ENCODE peak calls at places on chromosomes 11 and 22, in eight cellular contexts. A is astrocyte, N is stomach, R is PC-3, W is lower lobe of right lung, Y is HCT116, G is HFFc6, H is IMR-90. S is an unnamed sample.

GRCh38 chr22:36287881-36288515 is 35.1 kb downstream of the APOL1 start:
- DNase-seq in Y (no peak), R (no peak), H (no peak), N (no peak), G (no peak), A (no peak), W (peak), S (no peak)

GRCh38 chr22:24380220-24381218 is 46.9 kb upstream of the ADORA2A start:
- DNase-seq in N (no peak), Y (no peak), A (no peak), H (no peak), G (no peak), R (no peak), W (no peak), S (no peak)

GRCh38 chr22:27682438-27682837 is 119.1 kb downstream of the MN1 start:
- DNase-seq in H (no peak), R (no peak), Y (no peak), A (no peak), N (no peak), W (no peak), G (no peak), S (no peak)

GRCh38 chr11:125201525-125202121 is 37.1 kb downstream of the PKNOX2 start:
- DNase-seq in G (no peak), W (no peak), Y (no peak), H (peak), N (peak), R (peak), A (peak), S (no peak)

GRCh38 chr11:12508151-12508740 is 130.9 kb downstream of the PARVA start:
- DNase-seq in W (no peak), G (peak), Y (no peak), N (no peak), A (peak), R (no peak), H (peak), S (no peak)

GRCh38 chr11:76217653-76218160 is 11.4 kb upstream of the WNT11 start:
- DNase-seq in R (no peak), A (no peak), N (no peak), G (no peak), Y (no peak), H (no peak), W (peak), S (no peak)

GRCh38 chr11:2550606-2550970 is 105.8 kb downstream of the KCNQ1 start:
- DNase-seq in W (peak), Y (no peak), N (no peak), A (no peak), R (no peak), G (no peak), H (no peak), S (no peak)

GRCh38 chr22:45007946-45008852 is 1.6 kb downstream of the PHF21B start:
- DNase-seq in R (no peak), H (no peak), G (no peak), Y (no peak), N (no peak), W (no peak), A (no peak), S (no peak)

GRCh38 chr11:35548925-35549561 is 23.6 kb upstream of the PAMR1 start:
- DNase-seq in A (no peak), N (no peak), H (peak), W (no peak), Y (no peak), G (no peak), R (no peak), S (no peak)

GRCh38 chr11:11148104-11148509 is 204.9 kb downstream of the CSNK2A3 start:
- DNase-seq in A (peak), N (no peak), H (peak), G (peak), W (peak), Y (no peak), R (peak), S (peak)

GRCh38 chr11:44416776-44417175 is 106.8 kb upstream of the ALX4 start:
- DNase-seq in A (no peak), W (no peak), Y (no peak), G (no peak), R (peak), N (no peak), H (no peak), S (no peak)

GRCh38 chr11:94212898-94213297 is 84.3 kb downstream of the PANX1 start:
- DNase-seq in H (no peak), N (no peak), R (no peak), G (no peak), W (no peak), Y (no peak), A (no peak), S (no peak)

GRCh38 chr22:19043111-19044085 is 78.8 kb downstream of the DGCR2 start:
- DNase-seq in Y (no peak), H (peak), A (no peak), G (peak), N (no peak), W (peak), R (no peak), S (no peak)

GRCh38 chr22:43637861-43638260 is 174.2 kb downstream of the EFCAB6 start:
- DNase-seq in N (no peak), A (no peak), Y (no peak), H (no peak), W (no peak), G (no peak), R (no peak), S (no peak)

GRCh38 chr22:44359496-44360110 is 46.9 kb upstream of the SHISAL1 start:
- DNase-seq in W (peak), N (no peak), R (no peak), Y (no peak), A (no peak), H (no peak), G (no peak), S (no peak)

GRCh38 chr11:125457814-125458343 is 38.2 kb downstream of the FEZ1 start:
- DNase-seq in A (peak), G (peak), W (no peak), N (no peak), R (no peak), H (peak), Y (no peak), S (peak)

GRCh38 chr11:65780770-65781151 is at the start of gene AP5B1:
- DNase-seq in W (peak), Y (no peak), G (peak), H (peak), A (peak), N (peak), R (peak), S (no peak)

GRCh38 chr11:13364388-13364787 is 86.8 kb downstream of the BMAL1 start:
- DNase-seq in A (peak), H (no peak), G (no peak), R (no peak), Y (no peak), N (no peak), W (no peak), S (no peak)

GRCh38 chr22:36760716-36761115 is 15.2 kb downstream of the IFT27 start:
- DNase-seq in W (no peak), R (no peak), Y (no peak), N (no peak), A (no peak), G (no peak), H (no peak), S (no peak)

GRCh38 chr11:6297831-6298230 is 22.5 kb downstream of the CAVIN3 start:
- DNase-seq in R (peak), A (no peak), H (no peak), N (no peak), Y (no peak), W (no peak), G (no peak), S (no peak)

GRCh38 chr22:42651134-42651533 is 1.9 kb upstream of the CYB5R3 start:
- DNase-seq in Y (no peak), W (no peak), N (no peak), R (peak), A (peak), H (peak), G (peak), S (no peak)

GRCh38 chr11:65785329-65786007 is 1.4 kb upstream of the OVOL1 start:
- DNase-seq in Y (no peak), G (no peak), W (peak), A (no peak), R (no peak), N (no peak), H (no peak), S (no peak)

GRCh38 chr11:27902981-27903624 is 202.8 kb upstream of the BDNF start:
- DNase-seq in W (no peak), N (no peak), G (peak), H (peak), Y (no peak), A (peak), R (peak), S (peak)

GRCh38 chr22:32997295-32997694 is 60.9 kb downstream of the SYN3 start:
- DNase-seq in A (no peak), H (no peak), Y (no peak), R (no peak), G (no peak), W (peak), N (no peak), S (no peak)

GRCh38 chr11:22338465-22338810 is 257 bp downstream of the SLC17A6 start:
- DNase-seq in Y (no peak), R (no peak), G (no peak), H (no peak), W (no peak), N (no peak), A (no peak), S (no peak)

GRCh38 chr11:91907225-91907624 is 317.4 kb upstream of the FAT3 start:
- DNase-seq in H (no peak), R (no peak), A (no peak), N (no peak), Y (no peak), G (no peak), W (no peak), S (no peak)

GRCh38 chr11:94141511-94142307 is 13.1 kb downstream of the PANX1 start:
- DNase-seq in R (peak), Y (no peak), G (no peak), W (no peak), A (no peak), H (no peak), N (no peak), S (no peak)

GRCh38 chr11:62337682-62338181 is 484 bp downstream of the ASRGL1 start:
- DNase-seq in N (peak), G (no peak), A (no peak), W (peak), R (peak), Y (no peak), H (no peak), S (no peak)

GRCh38 chr22:19802881-19803735 is 42.5 kb downstream of the TBX1 start:
- DNase-seq in G (no peak), Y (no peak), A (no peak), R (no peak), H (no peak), W (peak), N (no peak), S (no peak)

GRCh38 chr11:72405009-72405408 is 29.3 kb downstream of the CLPB start:
- DNase-seq in A (no peak), R (no peak), Y (no peak), N (no peak), W (no peak), H (no peak), G (no peak), S (no peak)

GRCh38 chr22:36010090-36010489 is 18.5 kb downstream of the RBFOX2 start:
- DNase-seq in R (no peak), Y (no peak), G (no peak), H (no peak), A (no peak), W (no peak), N (no peak), S (no peak)

GRCh38 chr11:70077411-70078094 is 564 bp upstream of the ANO1 start:
- DNase-seq in R (peak), H (no peak), N (no peak), W (no peak), A (no peak), Y (no peak), G (no peak), S (no peak)

GRCh38 chr11:132405728-132406127 is 1035.3 kb downstream of the NTM start:
- DNase-seq in G (no peak), A (no peak), H (no peak), N (no peak), R (no peak), W (no peak), Y (no peak), S (no peak)

GRCh38 chr11:76524461-76524860 is 79.6 kb downstream of the EMSY start:
- DNase-seq in W (no peak), H (peak), A (peak), R (peak), G (peak), Y (peak), N (no peak), S (no peak)

GRCh38 chr11:93842461-93842860 is 8.0 kb downstream of the VSTM5 start:
- DNase-seq in A (peak), R (peak), W (no peak), H (peak), N (peak), Y (peak), G (peak), S (peak)

GRCh38 chr11:95067042-95067827 is 516 bp downstream of the SRSF8 start:
- DNase-seq in W (peak), R (peak), N (peak), G (peak), A (peak), Y (no peak), H (peak), S (no peak)

GRCh38 chr22:17098379-17098819 is 13.6 kb downstream of the IL17RA start:
- DNase-seq in R (no peak), G (no peak), W (peak), A (no peak), N (no peak), Y (no peak), H (no peak), S (no peak)

GRCh38 chr11:30914143-30914762 is 328.1 kb upstream of the MPPED2 start:
- DNase-seq in R (peak), W (peak), Y (peak), N (peak), G (peak), H (peak), A (peak), S (peak)
- TF ChIP-seq CTCF in R (peak), W (peak), Y (peak), N (peak), G (peak), H (peak), A (peak), S (peak)

GRCh38 chr11:133907841-133908241 is 48.9 kb downstream of the IGSF9B start:
- DNase-seq in N (no peak), W (peak), R (no peak), G (no peak), A (no peak), H (no peak), Y (no peak), S (no peak)

GRCh38 chr11:133905677-133906156 is 51.1 kb downstream of the IGSF9B start:
- DNase-seq in Y (no peak), N (no peak), H (no peak), W (no peak), G (no peak), R (no peak), A (no peak), S (no peak)

GRCh38 chr11:133906746-133907145 is 50.0 kb downstream of the IGSF9B start:
- DNase-seq in H (no peak), Y (no peak), G (no peak), W (peak), A (no peak), N (no peak), R (no peak), S (no peak)

GRCh38 chr11:133906241-133906640 is 50.5 kb downstream of the IGSF9B start:
- DNase-seq in Y (no peak), R (no peak), H (no peak), A (no peak), W (peak), G (no peak), N (no peak), S (no peak)

DNA sequence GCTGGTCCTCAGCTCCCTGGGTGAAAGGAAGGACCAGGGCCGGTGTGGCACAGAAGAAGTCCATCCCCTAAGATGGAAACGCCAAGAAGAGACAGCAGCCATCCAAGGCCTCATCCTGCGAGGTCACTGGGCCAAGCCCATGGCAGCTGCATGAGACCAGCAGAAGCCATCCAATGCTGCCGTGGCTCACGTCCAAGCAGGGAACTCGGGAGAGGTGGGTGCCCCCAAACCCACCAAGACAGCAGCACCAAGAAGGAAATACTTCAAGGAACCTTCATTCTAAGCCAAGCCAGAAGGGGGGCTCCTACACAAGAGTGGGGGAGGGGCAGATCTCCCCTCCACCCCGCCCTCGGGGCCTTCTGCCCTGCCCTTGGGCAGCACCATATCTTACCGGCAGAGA is 49.6 kb downstream of the IGSF9B start:
- DNase-seq in H (no peak), A (no peak), G (no peak), W (peak), R (no peak), Y (no peak), N (no peak), S (no peak)
- TF ChIP-seq CTCF in H (no peak), A (no peak), G (no peak), W (no peak), R (no peak), Y (no peak), N (no peak), S (no peak)

GRCh38 chr11:57467508-57468157 is 7.3 kb downstream of the RTN4RL2 start:
- DNase-seq in W (no peak), Y (no peak), G (no peak), H (no peak), A (no peak), R (no peak), N (no peak), S (no peak)

GRCh38 chr11:57464343-57465181 is 4.2 kb downstream of the RTN4RL2 start:
- DNase-seq in W (no peak), H (peak), R (no peak), Y (no peak), N (no peak), G (no peak), A (no peak), S (no peak)

GRCh38 chr11:57468276-57468675 is 7.9 kb downstream of the RTN4RL2 start:
- DNase-seq in Y (no peak), H (no peak), A (no peak), R (no peak), W (no peak), N (no peak), G (no peak), S (no peak)

GRCh38 chr11:57469268-57469667 is 8.9 kb downstream of the RTN4RL2 start:
- DNase-seq in R (no peak), H (no peak), N (no peak), A (no peak), W (no peak), Y (no peak), G (no peak), S (no peak)

DNA sequence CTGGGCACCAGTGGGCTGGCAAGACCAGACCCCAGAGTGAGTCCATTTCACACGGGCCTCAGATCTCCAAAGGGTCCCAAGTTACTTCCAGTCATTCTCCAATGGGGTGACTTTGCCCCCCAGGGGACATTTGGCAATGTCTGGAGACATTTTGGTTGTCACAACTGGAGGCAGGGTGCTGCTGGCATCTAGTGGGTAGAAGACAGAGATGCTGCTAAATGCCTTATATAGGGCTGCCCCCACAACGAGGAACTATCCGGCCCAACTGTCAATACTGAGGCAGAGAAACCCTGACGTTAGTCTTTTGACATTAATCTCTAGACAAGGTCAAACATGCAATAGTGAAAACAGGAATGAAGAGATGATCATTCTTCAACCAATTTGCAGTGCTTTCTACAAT is 6.4 kb downstream of the RTN4RL2 start:
- DNase-seq in W (no peak), H (no peak), Y (no peak), G (no peak), A (no peak), N (no peak), R (no peak), S (no peak)
- TF ChIP-seq CTCF in W (no peak), H (no peak), Y (no peak), G (peak), A (no peak), N (no peak), R (peak), S (no peak)

GRCh38 chr11:128039140-128040021 is 548.0 kb downstream of the ETS1 start:
- DNase-seq in R (peak), A (peak), Y (no peak), G (peak), H (peak), N (peak), W (peak), S (peak)
- TF ChIP-seq CTCF in R (peak), A (no peak), Y (no peak), G (peak), H (peak), N (no peak), W (no peak), S (no peak)